ENCODE peak calls at places on chromosomes 6 and 20, in four cellular contexts. K is CD8-positive, alpha-beta memory T cell; P is fibroblast of lung; X is CD8-positive, alpha-beta T cell. Y is an unnamed sample. For H3K9me3, the result is how much of the 10 kb centered on the place peaks cover.

GRCh38 chr6:12423852-12424251 is 133.7 kb downstream of the EDN1 start:
- DNase-seq in K (no peak), P (peak), X (no peak), Y (no peak)

GRCh38 chr6:7215140-7215539 is 97.9 kb downstream of the SSR1 start:
- DNase-seq in K (no peak), P (peak), X (no peak), Y (no peak)

GRCh38 chr6:125149256-125150144 is 4.1 kb upstream of the TPD52L1 start:
- DNase-seq in K (no peak), P (peak), X (no peak), Y (peak)

GRCh38 chr6:158142789-158143188 is 25.3 kb downstream of the SERAC1 start:
- DNase-seq in K (no peak), P (peak), X (no peak), Y (peak)

GRCh38 chr6:26197736-26198625 is 110.8 kb downstream of the HFE start:
- DNase-seq in K (no peak), P (peak), X (peak), Y (peak)

GRCh38 chr20:45456632-45457031 is 12.9 kb upstream of the WFDC2 start:
- DNase-seq in K (no peak), P (no peak), X (no peak), Y (peak)

GRCh38 chr6:32151885-32152311 is at the start of gene PRRT1:
- DNase-seq in K (no peak), P (no peak), X (no peak), Y (peak)

GRCh38 chr20:44716309-44717106 is 1.3 kb downstream of the CCN5 start:
- DNase-seq in K (no peak), P (no peak), X (no peak), Y (peak)

GRCh38 chr20:8045946-8046345 is 26.4 kb upstream of the TMX4 start:
- DNase-seq in K (no peak), P (no peak), X (no peak), Y (no peak)

GRCh38 chr6:42727084-42727601 is 4.7 kb upstream of the PRPH2 start:
- DNase-seq in K (no peak), P (peak), X (peak), Y (peak)

GRCh38 chr6:57423468-57423867 is 106.0 kb downstream of the PRIM2 start:
- DNase-seq in K (no peak), P (peak), X (no peak), Y (no peak)

GRCh38 chr6:76382201-76382600 is 309.7 kb upstream of the IMPG1 start:
- DNase-seq in K (no peak), P (no peak), X (no peak), Y (no peak)

GRCh38 chr20:47276856-47277541 is 79.5 kb downstream of the ZMYND8 start:
- DNase-seq in K (no peak), P (peak), X (no peak), Y (peak)

GRCh38 chr6:134105903-134106302 is 53.5 kb upstream of the SLC2A12 start:
- DNase-seq in K (no peak), P (no peak), X (no peak), Y (no peak)

GRCh38 chr20:14616003-14616402 is 278.6 kb upstream of the FLRT3 start:
- DNase-seq in K (no peak), P (no peak), X (no peak), Y (no peak)

GRCh38 chr6:20873425-20874190 is 339.4 kb downstream of the CDKAL1 start:
- DNase-seq in K (no peak), P (no peak), X (no peak), Y (peak)

GRCh38 chr6:170267688-170268087 is 23.2 kb downstream of the DLL1 start:
- DNase-seq in K (no peak), P (no peak), X (no peak), Y (no peak)

GRCh38 chr6:111813247-111814162 is 59.7 kb downstream of the FYN start:
- DNase-seq in K (no peak), P (peak), X (no peak), Y (peak)

GRCh38 chr20:43404880-43405279 is 52.8 kb upstream of the SRSF6 start:
- DNase-seq in K (no peak), P (no peak), X (no peak), Y (peak)

GRCh38 chr20:31857861-31858835 is 12.2 kb downstream of the DUSP15 start:
- DNase-seq in K (no peak), P (no peak), X (no peak), Y (no peak)

GRCh38 chr6:90126178-90126577 is 170.5 kb downstream of the BACH2 start:
- DNase-seq in K (no peak), P (no peak), X (no peak), Y (no peak)

GRCh38 chr20:59194023-59194935 is 30.7 kb downstream of the ZNF831 start:
- DNase-seq in K (no peak), P (no peak), X (no peak), Y (no peak)

GRCh38 chr6:139613496-139613895 is 239.0 kb upstream of the CITED2 start:
- DNase-seq in K (no peak), P (no peak), X (no peak), Y (no peak)

GRCh38 chr6:11043961-11044711 is at the start of gene ELOVL2:
- DNase-seq in K (no peak), P (peak), X (no peak), Y (peak)

GRCh38 chr6:35781290-35781689 is 471 bp downstream of the CLPSL1 start:
- DNase-seq in K (no peak), P (no peak), X (no peak), Y (no peak)

GRCh38 chr6:108566406-108566805 is 5.7 kb downstream of the FOXO3 start:
- DNase-seq in K (no peak), P (no peak), X (no peak), Y (no peak)

GRCh38 chr6:45000833-45001232 is 327.3 kb upstream of the RUNX2 start:
- DNase-seq in K (no peak), P (no peak), X (no peak), Y (no peak)

GRCh38 chr20:52859156-52859887 is 112.8 kb upstream of the TSHZ2 start:
- DNase-seq in K (no peak), P (peak), X (no peak), Y (peak)

GRCh38 chr20:29408034-29408695 is 1849.3 kb upstream of the DEFB115 start:
- DNase-seq in K (no peak), P (no peak), X (no peak), Y (no peak)
- H3K9me3 ChIP-seq in K (under half), P (under half), X (under half), Y (under half)

GRCh38 chr20:38724603-38725457 is 544 bp downstream of the SLC32A1 start:
- DNase-seq in K (no peak), P (no peak), X (no peak), Y (no peak)

GRCh38 chr20:38725458-38725958 is 1.2 kb downstream of the SLC32A1 start:
- DNase-seq in K (no peak), P (no peak), X (no peak), Y (no peak)

GRCh38 chr20:38726849-38727601 is 2.7 kb downstream of the SLC32A1 start:
- DNase-seq in K (peak), P (no peak), X (no peak), Y (peak)

GRCh38 chr20:38727602-38728236 is 3.4 kb downstream of the SLC32A1 start:
- DNase-seq in K (no peak), P (no peak), X (no peak), Y (no peak)

GRCh38 chr20:38725959-38726848 is 1.9 kb downstream of the SLC32A1 start:
- DNase-seq in K (peak), P (no peak), X (peak), Y (no peak)
- H3K27ac ChIP-seq in K (no peak), P (no peak), X (no peak), Y (no peak)

GRCh38 chr6:88662653-88663174 is 300.7 kb downstream of the RNGTT start:
- DNase-seq in K (no peak), P (no peak), X (no peak), Y (no peak)

GRCh38 chr6:88663801-88664200 is 299.6 kb downstream of the RNGTT start:
- DNase-seq in K (no peak), P (no peak), X (no peak), Y (no peak)

GRCh38 chr6:88665131-88665530 is 298.3 kb downstream of the RNGTT start:
- DNase-seq in K (no peak), P (no peak), X (no peak), Y (no peak)

GRCh38 chr6:88661136-88661535 is 302.3 kb downstream of the RNGTT start:
- DNase-seq in K (no peak), P (no peak), X (no peak), Y (no peak)

GRCh38 chr6:88662163-88662580 is 301.2 kb downstream of the RNGTT start:
- DNase-seq in K (no peak), P (no peak), X (no peak), Y (no peak)
- H3K9me3 ChIP-seq in K (under half), P (under half), X (under half), Y (under half)

GRCh38 chr6:106083618-106084017 is 2.5 kb upstream of the PRDM1 start:
- DNase-seq in K (no peak), P (no peak), X (no peak), Y (peak)
- H3K27ac ChIP-seq in K (no peak), P (peak), X (no peak), Y (peak)

GRCh38 chr6:363909-364308 is 27.6 kb upstream of the IRF4 start:
- DNase-seq in K (no peak), P (no peak), X (no peak), Y (no peak)
- H3K9me3 ChIP-seq in K (under half), P (under half), X (under half), Y (under half)

DNA sequence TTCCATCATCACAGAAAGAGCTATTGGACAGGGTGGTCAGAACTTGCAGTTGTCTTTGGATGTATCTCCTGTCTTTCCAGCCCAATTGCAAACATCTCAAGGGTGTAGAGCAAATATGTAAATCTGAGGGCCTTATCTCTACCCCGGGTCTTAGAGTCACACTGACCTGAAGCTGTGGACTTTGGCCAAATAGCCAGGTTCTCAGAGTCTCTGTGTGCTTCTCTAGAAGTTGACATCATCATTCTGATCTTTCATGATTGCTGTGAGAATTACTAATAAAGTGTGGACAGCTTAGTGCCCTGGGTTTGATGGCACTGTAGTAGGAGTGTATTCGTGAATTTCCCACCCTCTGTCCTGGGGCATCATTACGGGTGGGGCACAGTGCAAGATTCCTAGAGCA is 71.1 kb downstream of the SLC24A3 start:
- DNase-seq in K (no peak), P (no peak), X (no peak), Y (no peak)
- H3K27ac ChIP-seq in K (no peak), P (no peak), X (no peak), Y (no peak)

GRCh38 chr6:307065-307814 is 15.0 kb downstream of the DUSP22 start:
- DNase-seq in K (no peak), P (no peak), X (no peak), Y (no peak)
- H3K9me3 ChIP-seq in K (under half), P (under half), X (under half), Y (under half)

Y was measured in GM23248.